ENCODE peak calls at places on chromosome 1, in seven cellular contexts. E is CD8-positive, alpha-beta memory T cell; F is kidney; A is lower lobe of right lung; T is PC-3; O is spleen; R is endodermal cell. G is an unnamed sample.

GRCh38 chr1:16927711-16928485 is 6.2 kb downstream of the CROCC start:
- DNase-seq in A (no peak), E (no peak), F (no peak), O (no peak), R (no peak), T (no peak), G (no peak)

GRCh38 chr1:41437011-41437355 is 47.5 kb downstream of the EDN2 start:
- DNase-seq in A (no peak), R (no peak), E (no peak), F (no peak), T (no peak), O (no peak), G (no peak)

GRCh38 chr1:6785721-6786505 is 659 bp downstream of the CAMTA1 start:
- DNase-seq in E (peak), A (peak), O (peak), R (peak), T (peak), F (peak), G (peak)

GRCh38 chr1:171251042-171251740 is 2.9 kb downstream of the FMO1 start:
- DNase-seq in A (no peak), O (peak), E (no peak), R (peak), T (peak), F (no peak), G (peak)

GRCh38 chr1:66533804-66534745 is at the start of gene SGIP1:
- DNase-seq in E (no peak), O (no peak), R (peak), T (no peak), A (peak), F (peak), G (peak)

GRCh38 chr1:1066403-1067283 is 7.5 kb downstream of the RNF223 start:
- DNase-seq in R (no peak), F (no peak), O (no peak), T (peak), E (no peak), A (no peak), G (peak)

GRCh38 chr1:58412071-58412580 is 134.4 kb downstream of the OMA1 start:
- DNase-seq in T (peak), E (no peak), A (no peak), R (no peak), O (no peak), F (no peak), G (peak)

GRCh38 chr1:246107516-246108277 is 399.4 kb downstream of the SMYD3 start:
- DNase-seq in A (no peak), O (no peak), F (no peak), E (no peak), R (no peak), T (no peak), G (no peak)

GRCh38 chr1:117059334-117059677 is 820 bp upstream of the TTF2 start:
- DNase-seq in A (peak), F (peak), O (peak), R (no peak), T (peak), E (peak), G (peak)

GRCh38 chr1:219296430-219296850 is 122.8 kb downstream of the LYPLAL1 start:
- DNase-seq in T (peak), O (no peak), R (no peak), E (no peak), A (no peak), F (no peak), G (no peak)

GRCh38 chr1:1305300-1306069 is 2.2 kb downstream of the ACAP3 start:
- DNase-seq in F (peak), T (peak), A (peak), O (peak), R (no peak), E (peak), G (peak)

GRCh38 chr1:92933459-92933858 is 27.8 kb downstream of the DIPK1A start:
- DNase-seq in R (no peak), T (peak), F (no peak), E (no peak), A (no peak), O (no peak), G (peak)

GRCh38 chr1:14102180-14102579 is 402.2 kb downstream of the PRDM2 start:
- DNase-seq in T (no peak), R (no peak), O (no peak), F (no peak), A (no peak), E (no peak), G (no peak)
- H3K4me3 ChIP-seq in T (no peak), R (no peak), O (no peak), F (no peak), A (no peak), E (no peak), G (no peak)

GRCh38 chr1:185152187-185152767 is 4.5 kb downstream of the TRMT1L start:
- DNase-seq in O (no peak), F (no peak), E (no peak), R (no peak), T (no peak), A (no peak), G (peak)
- H3K4me3 ChIP-seq in O (no peak), F (no peak), E (no peak), R (no peak), T (no peak), A (no peak), G (no peak)

DNA sequence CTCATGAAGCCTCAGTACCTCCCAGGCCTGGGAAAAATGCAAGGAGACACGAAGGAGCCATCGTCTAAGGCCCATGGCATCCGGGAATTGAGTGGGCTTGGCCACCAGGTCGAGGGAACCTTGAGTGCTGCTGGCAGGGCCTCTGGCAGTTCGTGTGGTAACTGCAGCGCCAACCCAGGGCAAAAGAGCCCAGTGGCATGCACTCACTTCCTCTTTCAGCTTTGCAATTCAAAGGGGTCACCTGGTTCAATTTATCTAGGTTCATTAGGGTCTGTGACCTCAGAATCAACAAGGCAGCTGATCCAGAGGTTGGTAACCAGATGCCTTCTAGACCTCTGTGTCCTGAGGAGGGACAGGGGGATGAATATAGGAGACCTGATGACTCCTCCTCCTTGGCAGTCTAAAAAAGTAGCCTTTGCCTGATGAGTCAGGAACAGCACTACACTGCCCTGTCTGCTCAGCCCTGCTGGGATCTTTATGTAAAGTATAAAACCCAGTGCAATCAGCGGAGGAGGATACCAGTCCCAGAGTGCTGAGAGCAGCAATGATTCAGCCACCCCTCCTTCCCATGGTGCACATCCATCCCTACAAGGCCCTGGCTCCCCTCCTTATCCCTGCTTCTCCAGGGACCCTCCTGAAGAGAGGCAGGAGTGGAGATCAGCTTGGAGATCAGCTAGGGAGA is 11.1 kb upstream of the FMOD start:
- DNase-seq in O (peak), A (peak), T (peak), R (no peak), F (no peak), E (no peak), G (peak)
- H3K4me3 ChIP-seq in O (no peak), A (no peak), T (no peak), R (no peak), F (no peak), E (no peak), G (no peak)

DNA sequence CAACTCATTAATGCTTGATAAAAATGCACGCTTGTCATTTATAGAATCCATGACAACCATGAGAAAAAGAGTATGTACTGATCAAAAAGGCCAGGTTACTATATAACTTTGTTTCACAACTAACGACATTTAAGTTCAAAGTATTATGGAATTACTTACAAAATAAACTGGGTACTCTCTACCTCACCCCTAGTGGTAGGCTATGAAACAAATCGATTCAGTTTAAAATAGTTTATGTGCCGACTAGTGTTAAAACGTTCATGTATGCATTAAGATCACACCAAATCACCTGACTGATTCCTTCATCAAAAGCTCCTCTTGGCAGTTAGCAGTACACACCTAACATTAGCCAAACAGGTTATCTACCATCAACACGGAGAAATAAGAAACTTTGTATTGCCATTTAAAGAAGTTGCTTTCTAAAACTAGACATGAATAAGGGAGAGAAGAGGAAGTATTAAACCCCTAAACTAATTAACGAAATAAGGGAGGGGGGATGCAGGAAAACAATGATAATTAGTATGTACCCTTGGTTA is 137.1 kb downstream of the AKT3 start:
- DNase-seq in O (no peak), R (no peak), A (no peak), E (no peak), T (peak), F (no peak), G (no peak)
- H3K4me3 ChIP-seq in O (no peak), R (no peak), A (no peak), E (no peak), T (no peak), F (peak), G (no peak)

GRCh38 chr1:27367160-27367650 is 444 bp upstream of the MAP3K6 start:
- DNase-seq in A (no peak), E (no peak), F (no peak), R (no peak), O (no peak), T (no peak), G (no peak)
- H3K4me3 ChIP-seq in A (peak), E (no peak), F (peak), R (peak), O (peak), T (peak), G (peak)